ENCODE peak calls at places on chromosome 19, in five cellular contexts. A is colonic mucosa, X is cardiac muscle cell, U is AG09319, N is tibial nerve. O is an unnamed sample.

GRCh38 chr19:13079542-13079986 is 23.1 kb downstream of the LYL1 start:
- DNase-seq in A (peak), X (peak), U (peak), N (no peak), O (no peak)

GRCh38 chr19:40800997-40801377 is 2.0 kb downstream of the EGLN2 start:
- DNase-seq in A (no peak), X (no peak), U (no peak), N (no peak), O (no peak)

GRCh38 chr19:14174883-14175282 is 31.1 kb downstream of the ADGRL1 start:
- DNase-seq in A (no peak), X (no peak), U (no peak), N (no peak), O (no peak)

GRCh38 chr19:14391156-14391821 is 10.0 kb downstream of the ADGRE5 start:
- DNase-seq in A (no peak), X (no peak), U (no peak), N (no peak), O (no peak)

GRCh38 chr19:55546822-55547614 is 1.7 kb upstream of the SBK3 start:
- DNase-seq in A (peak), X (peak), U (no peak), N (peak), O (no peak)

GRCh38 chr19:16067205-16067938 is 8.9 kb upstream of the TPM4 start:
- DNase-seq in A (peak), X (peak), U (peak), N (no peak), O (no peak)

GRCh38 chr19:57850553-57851017 is 926 bp downstream of the ZNF587 start:
- DNase-seq in A (peak), X (peak), U (no peak), N (no peak), O (no peak)

GRCh38 chr19:8335343-8336071 is 7.6 kb downstream of the KANK3 start:
- DNase-seq in A (no peak), X (no peak), U (no peak), N (no peak), O (no peak)

GRCh38 chr19:39778763-39779162 is at the start of gene LEUTX:
- DNase-seq in A (no peak), X (no peak), U (no peak), N (no peak), O (no peak)

GRCh38 chr19:54653181-54653809 is 9.5 kb upstream of the LILRB4 start:
- DNase-seq in A (no peak), X (peak), U (no peak), N (no peak), O (no peak)

GRCh38 chr19:48059331-48059730 is 15.5 kb upstream of the CABP5 start:
- DNase-seq in A (no peak), X (no peak), U (no peak), N (no peak), O (no peak)

GRCh38 chr19:28998974-28999373 is 214.0 kb downstream of the UQCRFS1 start:
- DNase-seq in A (no peak), X (no peak), U (no peak), N (no peak), O (no peak)

GRCh38 chr19:56108447-56109195 is 12.5 kb downstream of the ZNF787 start:
- DNase-seq in A (no peak), X (peak), U (no peak), N (no peak), O (no peak)

GRCh38 chr19:50415661-50416033 is 3.1 kb upstream of the SPIB start:
- DNase-seq in A (peak), X (no peak), U (no peak), N (no peak), O (no peak)

GRCh38 chr19:44587863-44588752 is 25.3 kb upstream of the IGSF23 start:
- DNase-seq in A (no peak), X (peak), U (peak), N (no peak), O (no peak)

GRCh38 chr19:41792513-41793413 is 3.6 kb upstream of the CEACAM3 start:
- DNase-seq in A (peak), X (peak), U (peak), N (no peak), O (peak)

GRCh38 chr19:18304496-18305312 is 18.2 kb downstream of the LSM4 start:
- DNase-seq in A (peak), X (peak), U (no peak), N (peak), O (peak)

GRCh38 chr19:12484371-12485322 is at the start of gene ZNF709:
- DNase-seq in A (peak), X (peak), U (no peak), N (peak), O (peak)

GRCh38 chr19:51547397-51548212 is 16.1 kb upstream of the SIGLEC6 start:
- DNase-seq in A (no peak), X (peak), U (no peak), N (no peak), O (no peak)

GRCh38 chr19:40467007-40467565 is 285 bp downstream of the SPTBN4 start:
- DNase-seq in A (no peak), X (no peak), U (no peak), N (no peak), O (no peak)

GRCh38 chr19:2186071-2186846 is 22.5 kb downstream of the DOT1L start:
- DNase-seq in A (peak), X (peak), U (peak), N (peak), O (no peak)

GRCh38 chr19:4962085-4962619 is 6.8 kb upstream of the KDM4B start:
- DNase-seq in A (no peak), X (no peak), U (no peak), N (no peak), O (no peak)

GRCh38 chr19:44875666-44876418 is 15.2 kb upstream of the TOMM40 start:
- DNase-seq in A (peak), X (peak), U (no peak), N (no peak), O (no peak)

GRCh38 chr19:39385629-39386411 is 5.1 kb downstream of the PAF1 start:
- DNase-seq in A (no peak), X (no peak), U (no peak), N (no peak), O (no peak)

GRCh38 chr19:42280761-42281174 is 11.7 kb downstream of the CIC start:
- DNase-seq in A (peak), X (no peak), U (no peak), N (no peak), O (no peak)

GRCh38 chr19:13930402-13930801 is 7.8 kb downstream of the PODNL1 start:
- DNase-seq in A (no peak), X (no peak), U (no peak), N (no peak), O (no peak)

GRCh38 chr19:51751655-51752054 is at the start of gene FPR1:
- DNase-seq in A (no peak), X (peak), U (no peak), N (no peak), O (no peak)

GRCh38 chr19:12346896-12347295 is 13.5 kb upstream of the ZNF563 start:
- DNase-seq in A (no peak), X (no peak), U (no peak), N (no peak), O (no peak)

GRCh38 chr19:4519521-4520277 is 1.4 kb upstream of the PLIN4 start:
- DNase-seq in A (no peak), X (peak), U (no peak), N (no peak), O (no peak)

GRCh38 chr19:28737021-28737525 is 475.9 kb downstream of the UQCRFS1 start:
- DNase-seq in A (no peak), X (peak), U (peak), N (no peak), O (no peak)

GRCh38 chr19:7874080-7874856 is at the start of gene PRR36:
- DNase-seq in A (no peak), X (no peak), U (no peak), N (no peak), O (peak)

GRCh38 chr19:18091217-18091608 is 4.5 kb upstream of the IL12RB1 start:
- DNase-seq in A (peak), X (no peak), U (no peak), N (no peak), O (no peak)

GRCh38 chr19:17616961-17617806 is 61.7 kb downstream of the COLGALT1 start:
- DNase-seq in A (no peak), X (peak), U (no peak), N (no peak), O (no peak)

GRCh38 chr19:42198676-42199439 is 18.6 kb downstream of the DEDD2 start:
- DNase-seq in A (peak), X (no peak), U (no peak), N (no peak), O (no peak)

GRCh38 chr19:32318884-32319520 is 26.4 kb upstream of the ZNF507 start:
- DNase-seq in A (no peak), X (no peak), U (no peak), N (no peak), O (peak)

GRCh38 chr19:32475393-32475792 is 69.8 kb downstream of the DPY19L3 start:
- DNase-seq in A (no peak), X (no peak), U (no peak), N (no peak), O (no peak)

GRCh38 chr19:20278342-20278741 is 111.3 kb downstream of the ZNF486 start:
- DNase-seq in A (no peak), X (no peak), U (peak), N (no peak), O (peak)

GRCh38 chr19:37990362-37990761 is 83.4 kb downstream of the SIPA1L3 start:
- DNase-seq in A (no peak), X (no peak), U (no peak), N (no peak), O (no peak)

DNA sequence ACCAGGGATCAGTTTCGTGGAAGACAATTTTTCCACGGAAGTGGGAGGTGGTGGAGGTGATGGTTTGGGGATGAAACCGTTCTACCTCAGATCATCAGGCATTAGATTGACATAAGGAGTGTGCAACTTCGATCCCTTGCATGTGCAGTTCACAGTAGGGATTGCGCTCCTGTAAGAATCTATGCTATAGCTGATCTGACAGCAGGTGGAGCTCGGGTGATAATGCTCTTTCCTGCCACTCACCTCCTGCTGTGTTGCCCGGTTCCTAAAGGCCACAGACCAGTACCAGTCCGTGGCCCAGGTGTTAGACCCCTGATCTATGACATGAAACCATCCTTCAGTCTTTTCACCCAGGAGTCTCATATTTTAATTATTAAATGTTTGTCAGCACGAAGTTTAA is 4.0 kb downstream of the ZNF302 start:
- DNase-seq in A (no peak), X (no peak), U (no peak), N (no peak), O (no peak)
- TF ChIP-seq CTCF in A (no peak), X (no peak), U (no peak), N (no peak), O (no peak)

DNA sequence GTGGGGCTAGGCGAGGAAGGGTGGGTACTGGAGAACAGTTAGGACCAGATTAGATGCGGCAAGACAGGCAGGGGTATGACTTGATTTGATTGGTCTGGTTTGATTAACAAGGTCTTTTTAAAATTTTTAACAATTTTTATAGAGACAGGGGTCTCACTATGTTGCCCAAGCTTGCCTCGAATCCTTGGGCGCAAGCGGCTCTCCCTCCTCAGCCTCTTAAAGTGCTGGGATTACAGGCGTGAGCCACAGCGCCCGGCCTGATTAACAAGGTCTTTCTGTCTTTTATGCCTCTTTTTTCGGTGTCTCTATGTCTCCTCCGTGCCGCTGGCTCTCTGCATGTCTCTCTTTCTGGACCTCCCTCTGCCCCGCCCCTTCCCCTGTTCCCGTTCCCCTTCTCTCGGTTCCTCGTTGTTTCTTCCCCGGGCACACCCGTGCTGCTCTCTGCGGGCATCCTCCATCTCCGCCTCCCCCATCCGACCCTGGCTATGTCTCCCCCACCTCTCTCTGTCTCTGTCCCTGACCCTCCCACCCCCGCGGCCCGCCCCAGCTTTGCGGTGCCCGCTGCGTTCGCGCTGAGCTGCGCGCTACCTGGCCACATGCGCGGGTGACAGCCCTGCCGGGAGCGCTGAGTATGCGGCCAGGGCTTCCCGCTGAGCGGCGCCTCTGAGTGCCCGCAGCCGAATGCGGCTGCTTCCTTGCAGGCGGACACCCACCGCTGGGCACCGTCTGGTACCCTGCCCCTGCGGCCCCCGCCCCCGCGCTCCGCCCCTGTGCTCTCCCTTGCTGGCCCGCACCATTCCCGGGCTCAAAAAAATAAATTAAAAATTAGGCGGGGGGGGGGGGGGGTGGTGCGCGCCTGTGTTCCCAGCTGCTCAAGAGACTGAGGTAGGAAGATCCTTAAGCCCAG is 8.1 kb upstream of the SDHAF1 start:
- DNase-seq in A (peak), X (no peak), U (no peak), N (no peak), O (no peak)
- TF ChIP-seq CTCF in A (no peak), X (no peak), U (no peak), N (no peak), O (no peak)

GRCh38 chr19:10566658-10567410 is 1.0 kb upstream of the KRI1 start:
- DNase-seq in A (peak), X (no peak), U (no peak), N (no peak), O (no peak)

GRCh38 chr19:10565567-10566407 is at the start of gene KRI1:
- DNase-seq in A (peak), X (peak), U (peak), N (peak), O (peak)

GRCh38 chr19:10566408-10566657 is 523 bp upstream of the KRI1 start:
- DNase-seq in A (no peak), X (no peak), U (no peak), N (no peak), O (no peak)

GRCh38 chr19:10562609-10563008 is 3.2 kb downstream of the KRI1 start:
- DNase-seq in A (no peak), X (no peak), U (no peak), N (no peak), O (no peak)

GRCh38 chr19:10565028-10565566 is 713 bp downstream of the KRI1 start:
- DNase-seq in A (peak), X (peak), U (no peak), N (no peak), O (no peak)
- TF ChIP-seq CTCF in A (no peak), X (peak), U (peak), N (no peak), O (no peak)

GRCh38 chr19:46508206-46508605 is 12.5 kb upstream of the PNMA8B start:
- DNase-seq in A (no peak), X (no peak), U (no peak), N (no peak), O (no peak)
- TF ChIP-seq CTCF in A (no peak), X (no peak), U (no peak), N (no peak), O (no peak)

DNA sequence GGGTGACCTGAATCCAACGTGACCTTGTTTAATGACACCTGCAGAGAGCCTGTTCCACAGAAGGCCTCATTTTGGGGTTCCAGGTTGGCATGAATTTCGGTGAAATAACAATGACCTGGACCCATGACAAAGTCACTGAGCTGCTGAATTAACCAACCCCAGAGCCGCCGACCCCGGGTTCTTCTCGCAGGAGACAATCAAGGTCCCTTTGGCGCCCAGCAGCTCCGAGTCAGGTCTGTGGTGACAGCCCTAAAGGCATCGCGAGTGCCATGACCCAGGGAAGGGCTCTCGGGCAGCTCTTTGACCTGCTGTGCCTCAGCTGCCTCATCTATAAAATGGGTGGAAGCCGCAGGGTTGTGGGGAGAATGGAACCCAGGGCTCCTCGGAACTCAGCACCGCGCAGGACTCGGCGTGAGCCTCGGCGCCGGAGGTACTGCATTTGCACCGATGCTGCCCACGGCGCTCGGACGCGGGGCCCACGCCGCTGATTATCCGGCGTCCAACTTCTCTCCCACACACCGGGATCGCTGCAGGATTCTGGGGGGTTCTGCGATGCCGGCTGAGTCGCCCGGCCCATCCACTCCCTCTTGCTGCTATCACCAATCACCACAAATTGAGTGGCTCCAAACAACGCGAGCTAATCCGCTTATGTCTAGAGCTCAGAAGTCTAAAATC is 5.7 kb downstream of the SHC2 start:
- DNase-seq in A (no peak), X (no peak), U (no peak), N (no peak), O (no peak)
- TF ChIP-seq CTCF in A (no peak), X (no peak), U (no peak), N (no peak), O (no peak)

O was measured in neural crest cell.